ENCODE peak calls at places on chromosomes 16 and 17, in four cellular contexts. U is Peyer's patch, R is fibroblast of pulmonary artery, L is astrocyte of the spinal cord. V is an unnamed sample.

GRCh38 chr16:87636050-87636684 is 33.9 kb downstream of the JPH3 start:
- DNase-seq in R (peak), U (peak), L (peak), V (peak)

GRCh38 chr16:54171855-54172537 is 114.6 kb downstream of the IRX3 start:
- DNase-seq in L (peak), R (peak), U (no peak), V (peak)

GRCh38 chr17:17814162-17815061 is 22.4 kb downstream of the SREBF1 start:
- DNase-seq in U (no peak), L (no peak), R (no peak), V (no peak)

GRCh38 chr17:83037084-83037950 is 42.1 kb upstream of the METRNL start:
- DNase-seq in U (no peak), L (no peak), R (no peak), V (no peak)

GRCh38 chr16:86732621-86733297 is 154.4 kb downstream of the FOXL1 start:
- DNase-seq in U (no peak), L (peak), R (peak), V (no peak)

GRCh38 chr16:5207001-5207523 is 109.5 kb upstream of the EEF2KMT start:
- DNase-seq in L (no peak), U (no peak), R (no peak), V (no peak)

GRCh38 chr16:73232555-73233422 is 184.9 kb upstream of the ZFHX3 start:
- DNase-seq in R (peak), L (peak), U (no peak), V (peak)

GRCh38 chr16:55144656-55145055 is 179.3 kb upstream of the IRX6 start:
- DNase-seq in U (no peak), R (no peak), L (no peak), V (no peak)

GRCh38 chr16:21060027-21060510 is 90.6 kb downstream of the DNAH3 start:
- DNase-seq in R (no peak), L (no peak), U (no peak), V (no peak)

GRCh38 chr16:76370344-76370743 is 93.1 kb downstream of the CNTNAP4 start:
- DNase-seq in R (no peak), U (no peak), L (no peak), V (no peak)

GRCh38 chr16:46765050-46765449 is 16.9 kb upstream of the MYLK3 start:
- DNase-seq in R (peak), L (peak), U (no peak), V (no peak)

GRCh38 chr17:72311004-72311403 is 190.2 kb downstream of the SOX9 start:
- DNase-seq in R (no peak), L (no peak), U (no peak), V (no peak)

GRCh38 chr17:64622931-64623654 is 39.0 kb downstream of the SMURF2 start:
- DNase-seq in R (peak), L (peak), U (no peak), V (peak)

DNA sequence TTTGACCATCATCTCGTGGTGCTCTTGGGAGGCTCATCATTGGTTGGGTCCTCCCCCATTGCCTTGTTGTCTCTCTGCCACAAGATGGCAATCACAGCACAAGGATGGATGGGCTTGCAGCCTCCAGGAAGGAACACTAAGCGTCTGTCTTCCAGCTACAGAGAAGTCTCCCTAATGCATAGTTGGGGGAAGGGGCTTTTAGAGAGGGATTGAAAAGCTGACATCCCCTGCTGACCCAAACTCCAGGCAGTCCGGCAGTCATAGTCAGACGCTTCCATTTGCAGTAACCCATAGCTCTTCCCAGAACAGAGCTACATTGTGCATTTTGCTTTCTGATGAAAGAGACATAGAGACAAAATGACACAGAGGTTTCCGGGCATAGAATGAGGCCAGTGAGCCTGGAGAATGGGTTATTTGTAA is 111.4 kb downstream of the UTP18 start:
- DNase-seq in L (peak), U (no peak), R (peak), V (no peak)
- TF ChIP-seq CTCF in L (peak), U (no peak), R (peak), V (peak)

DNA sequence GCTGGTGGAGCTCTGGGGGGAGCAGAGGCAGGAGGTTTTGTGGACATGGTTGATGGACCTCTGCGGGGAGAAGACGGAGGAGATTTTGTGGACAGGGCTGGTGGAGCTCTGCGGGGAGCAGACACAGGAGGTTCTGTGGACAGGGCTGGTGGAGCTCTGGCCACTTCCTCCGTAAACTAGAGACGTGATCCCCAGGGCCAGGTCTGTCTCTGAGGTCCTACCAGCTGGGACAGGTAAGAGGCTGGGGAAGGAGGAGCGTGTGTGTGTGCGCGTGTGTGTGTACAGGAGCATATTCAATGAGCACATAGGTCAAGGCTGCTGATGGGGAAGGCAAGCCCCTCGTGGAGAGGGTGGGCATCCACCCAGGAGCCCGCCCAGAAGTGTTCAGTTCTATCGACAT is 20.6 kb downstream of the RPH3AL start:
- DNase-seq in U (no peak), R (no peak), L (no peak), V (no peak)
- H3K4me3 ChIP-seq in U (peak), R (no peak), L (no peak), V (no peak)

GRCh38 chr17:50043290-50044148 is 12.4 kb upstream of the ITGA3 start:
- DNase-seq in L (no peak), R (peak), U (no peak), V (no peak)

GRCh38 chr17:50044483-50044882 is 11.4 kb upstream of the ITGA3 start:
- DNase-seq in L (no peak), U (no peak), R (no peak), V (no peak)

GRCh38 chr17:50046667-50047066 is 9.2 kb upstream of the ITGA3 start:
- DNase-seq in U (no peak), R (no peak), L (no peak), V (no peak)

GRCh38 chr17:50046179-50046578 is 9.7 kb upstream of the ITGA3 start:
- DNase-seq in L (no peak), R (no peak), U (no peak), V (no peak)

DNA sequence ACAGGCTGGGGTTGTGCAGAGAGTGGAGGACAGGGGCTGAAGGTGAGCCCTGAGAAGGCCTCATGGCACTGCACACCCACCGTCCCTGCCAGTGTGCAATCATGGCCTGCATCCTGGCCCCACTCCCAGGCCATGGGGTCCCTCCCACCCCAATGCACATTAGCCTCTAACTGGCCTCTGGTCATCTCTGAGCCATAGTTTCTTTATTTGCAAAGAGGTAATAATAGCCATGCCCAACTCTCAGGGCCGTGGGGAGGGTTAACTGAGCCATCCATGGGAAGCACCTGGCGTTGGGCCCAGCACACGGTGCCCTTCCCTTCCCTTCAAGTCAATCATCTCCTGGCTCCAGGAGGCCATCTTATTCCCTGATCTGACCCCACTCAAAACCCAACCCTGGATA is 10.8 kb upstream of the ITGA3 start:
- DNase-seq in R (no peak), L (no peak), U (no peak), V (no peak)
- TF ChIP-seq CTCF in R (no peak), L (no peak), U (no peak), V (no peak)

DNA sequence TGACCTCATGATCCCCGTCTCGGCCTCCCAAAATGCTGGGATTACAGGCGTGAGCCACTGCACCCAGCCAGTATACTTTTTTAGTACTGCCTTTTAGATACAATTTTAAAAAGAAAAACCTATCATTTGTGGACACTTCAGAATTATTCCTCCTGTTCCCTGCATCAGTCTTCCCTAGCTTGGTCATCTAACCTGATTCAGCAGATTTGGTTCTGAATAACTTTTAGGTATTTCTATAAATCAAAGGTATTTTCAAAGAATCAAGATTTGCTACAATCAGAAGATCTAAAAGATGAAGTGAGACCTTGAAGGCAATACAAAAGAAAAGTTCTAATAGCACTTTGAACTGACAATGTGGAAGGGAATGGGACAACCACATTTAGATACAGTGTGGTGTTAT is 30.0 kb downstream of the MBTD1 start:
- DNase-seq in L (no peak), R (no peak), U (no peak), V (no peak)
- H3K4me3 ChIP-seq in L (no peak), R (no peak), U (no peak), V (no peak)

GRCh38 chr17:58577696-58578095 is 63.3 kb upstream of the MTMR4 start:
- DNase-seq in R (peak), L (peak), U (no peak), V (peak)
- TF ChIP-seq CTCF in R (peak), L (peak), U (no peak), V (peak)

GRCh38 chr17:63476857-63477470 is at the start of gene ACE:
- DNase-seq in U (peak), R (no peak), L (no peak), V (no peak)

GRCh38 chr17:63474174-63474913 is 2.5 kb upstream of the ACE start:
- DNase-seq in U (no peak), L (no peak), R (peak), V (no peak)

GRCh38 chr17:63474914-63475460 is 1.9 kb upstream of the ACE start:
- DNase-seq in L (no peak), U (no peak), R (no peak), V (no peak)

GRCh38 chr17:63476494-63476856 is 386 bp upstream of the ACE start:
- DNase-seq in L (no peak), U (no peak), R (no peak), V (no peak)

GRCh38 chr17:63475491-63476412 is 1.1 kb upstream of the ACE start:
- DNase-seq in U (no peak), L (no peak), R (no peak), V (no peak)
- H3K4me3 ChIP-seq in U (peak), L (no peak), R (no peak), V (no peak)

DNA sequence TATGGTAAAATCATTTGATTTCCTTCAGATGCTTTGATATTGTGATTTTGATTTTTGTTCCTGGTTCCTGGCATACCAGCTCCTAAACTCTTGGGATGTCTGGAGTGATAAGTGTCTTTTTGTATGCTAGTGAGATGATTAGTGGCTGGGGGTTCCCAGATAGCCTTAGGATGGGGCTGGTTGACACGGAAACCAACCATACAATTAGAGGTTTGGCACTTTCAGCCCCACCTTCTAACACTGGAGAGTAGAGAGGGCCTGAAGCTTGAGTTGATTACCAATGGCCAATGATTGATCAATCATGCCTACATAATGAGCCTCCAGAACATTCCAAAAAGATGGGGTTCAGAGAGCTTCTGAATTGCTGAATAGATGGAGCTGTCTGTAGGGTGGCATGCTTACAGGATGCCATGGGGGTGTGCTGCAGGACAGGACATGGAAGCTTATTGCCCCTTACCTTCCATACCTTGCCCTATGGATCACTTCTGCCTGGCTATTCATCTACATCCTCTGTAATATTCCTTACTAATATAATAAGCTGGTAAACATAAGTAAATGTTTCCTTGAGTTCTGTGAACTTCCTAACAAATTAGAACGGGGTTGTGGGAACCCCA is 22.8 kb downstream of the RNF112 start:
- DNase-seq in U (no peak), L (no peak), R (no peak), V (no peak)
- TF ChIP-seq CTCF in U (no peak), L (no peak), R (no peak), V (no peak)

GRCh38 chr16:1152123-1152638 is 725 bp upstream of the CACNA1H start:
- DNase-seq in U (no peak), R (no peak), L (no peak), V (no peak)
- H3K4me3 ChIP-seq in U (peak), R (no peak), L (no peak), V (no peak)

DNA sequence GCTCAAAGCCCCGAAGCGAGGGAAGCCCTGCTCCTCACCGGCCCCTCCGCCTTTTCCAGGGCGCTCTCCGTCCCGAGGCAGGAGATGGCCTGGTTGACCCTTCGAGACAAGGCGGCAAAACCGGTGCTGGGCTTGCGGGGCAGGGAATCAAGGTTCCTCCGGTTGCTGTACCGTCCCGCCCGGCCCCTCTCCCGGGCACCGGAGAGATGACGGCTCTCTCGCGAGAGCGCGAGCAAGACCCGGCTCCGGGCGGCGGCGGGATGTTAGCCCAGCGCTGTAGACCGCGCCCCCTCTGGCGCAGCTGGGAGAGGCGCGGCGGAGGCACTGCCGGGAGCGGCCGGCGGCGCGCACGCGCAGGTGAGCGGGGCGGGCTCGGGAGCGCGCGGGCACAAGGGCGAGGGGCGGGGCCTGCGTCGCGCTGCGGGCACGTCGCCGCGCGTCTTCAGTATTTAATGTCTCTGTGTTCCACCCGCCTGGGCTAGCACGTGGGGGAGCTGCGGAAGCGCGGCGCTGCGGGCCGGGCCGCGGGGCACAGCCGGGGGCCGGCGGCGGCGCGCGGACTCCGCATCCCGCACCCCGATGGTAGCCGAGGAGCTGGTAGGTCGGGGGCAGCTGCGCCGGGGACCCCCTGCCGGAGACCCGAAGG is at the start of gene AKAP1:
- DNase-seq in U (peak), R (peak), L (peak), V (no peak)
- TF ChIP-seq CTCF in U (peak), R (no peak), L (no peak), V (no peak)

GRCh38 chr16:52742052-52742451 is 195.1 kb upstream of the TOX3 start:
- DNase-seq in R (no peak), L (no peak), U (no peak), V (no peak)
- H3K4me3 ChIP-seq in R (no peak), L (no peak), U (no peak), V (no peak)

V was measured in epithelial cell of proximal tubule.